ENCODE peak calls at places on chromosomes 1 and 21, in seven cellular contexts. J is brain microvascular endothelial cell; B is HFFc6; P is mammary epithelial cell; K is left ventricle myocardium inferior; R is omental fat pad; U is CD4-positive, alpha-beta T cell. Q is an unnamed sample.

GRCh38 chr1:239816090-239816812 is 275.4 kb upstream of the FMN2 start:
- DNase-seq in J (peak), B (peak), P (peak), K (no peak), R (no peak), U (no peak), Q (no peak)

GRCh38 chr21:42097860-42098259 is 26.7 kb downstream of the UMODL1 start:
- DNase-seq in J (peak), B (peak), P (peak), K (no peak), R (no peak), U (no peak), Q (no peak)

GRCh38 chr1:3922201-3922725 is 22.2 kb upstream of the C1orf174 start:
- DNase-seq in J (no peak), B (no peak), P (no peak), K (no peak), R (no peak), U (no peak), Q (no peak)

GRCh38 chr1:184890539-184890973 is 83.8 kb downstream of the NIBAN1 start:
- DNase-seq in J (peak), B (peak), P (peak), K (no peak), R (no peak), U (peak), Q (no peak)

GRCh38 chr1:221078260-221078965 is 199.2 kb downstream of the HLX start:
- DNase-seq in J (no peak), B (peak), P (no peak), K (no peak), R (no peak), U (no peak), Q (no peak)

GRCh38 chr1:145884675-145885074 is 991 bp downstream of the ANKRD35 start:
- DNase-seq in J (no peak), B (peak), P (no peak), K (no peak), R (no peak), U (no peak), Q (no peak)

GRCh38 chr1:1073743-1074587 is at the start of gene RNF223:
- DNase-seq in J (no peak), B (no peak), P (peak), K (no peak), R (no peak), U (no peak), Q (no peak)

GRCh38 chr1:3063379-3064295 is 5.4 kb upstream of the PRDM16 start:
- DNase-seq in J (no peak), B (no peak), P (no peak), K (no peak), R (peak), U (no peak), Q (no peak)

GRCh38 chr1:68320349-68320748 is 88.0 kb upstream of the WLS start:
- DNase-seq in J (no peak), B (no peak), P (no peak), K (no peak), R (no peak), U (no peak), Q (no peak)

GRCh38 chr1:151990058-151990855 is 3.4 kb downstream of the S100A10 start:
- DNase-seq in J (no peak), B (peak), P (no peak), K (no peak), R (no peak), U (no peak), Q (no peak)

GRCh38 chr1:21573475-21573874 is 64.3 kb downstream of the ALPL start:
- DNase-seq in J (no peak), B (no peak), P (no peak), K (no peak), R (no peak), U (no peak), Q (no peak)

GRCh38 chr1:21570528-21570875 is 61.3 kb downstream of the ALPL start:
- DNase-seq in J (no peak), B (no peak), P (no peak), K (no peak), R (no peak), U (no peak), Q (no peak)

GRCh38 chr1:21570885-21571284 is 61.7 kb downstream of the ALPL start:
- DNase-seq in J (no peak), B (no peak), P (no peak), K (no peak), R (no peak), U (no peak), Q (no peak)

GRCh38 chr1:21572735-21573277 is 63.6 kb downstream of the ALPL start:
- DNase-seq in J (no peak), B (no peak), P (no peak), K (no peak), R (no peak), U (no peak), Q (no peak)

DNA sequence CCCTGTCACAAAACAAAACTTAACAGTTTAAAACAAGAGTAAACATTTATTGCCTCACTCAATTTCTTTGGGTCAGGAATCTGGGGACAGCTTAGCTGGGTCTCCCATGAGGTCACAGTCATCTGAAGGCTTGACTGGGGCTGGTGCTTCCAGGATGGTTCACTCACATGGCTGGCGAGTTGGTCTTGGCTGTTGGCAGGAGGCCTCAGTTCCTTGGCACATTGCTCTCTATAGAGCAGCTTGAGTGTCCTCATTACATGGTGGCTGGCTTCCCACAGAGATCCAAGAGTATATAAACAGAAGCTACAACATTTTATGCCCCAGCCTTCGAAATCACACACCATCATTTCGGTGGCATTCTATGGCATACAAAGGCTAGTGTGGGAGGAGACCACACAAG is 62.9 kb downstream of the ALPL start:
- DNase-seq in J (no peak), B (no peak), P (no peak), K (no peak), R (no peak), U (no peak), Q (no peak)
- TF ChIP-seq CTCF in J (no peak), B (no peak), P (no peak), K (no peak), R (no peak), U (no peak), Q (no peak)

GRCh38 chr1:78603206-78603605 is 17.0 kb upstream of the IFI44L start:
- DNase-seq in J (no peak), B (no peak), P (no peak), K (no peak), R (no peak), U (no peak), Q (no peak)

GRCh38 chr1:78606274-78606673 is 14.0 kb upstream of the IFI44L start:
- DNase-seq in J (no peak), B (no peak), P (no peak), K (no peak), R (no peak), U (no peak), Q (no peak)

GRCh38 chr1:78607334-78607927 is 12.8 kb upstream of the IFI44L start:
- DNase-seq in J (no peak), B (peak), P (no peak), K (no peak), R (no peak), U (no peak), Q (no peak)

GRCh38 chr1:78604643-78605042 is 15.6 kb upstream of the IFI44L start:
- DNase-seq in J (no peak), B (no peak), P (no peak), K (no peak), R (no peak), U (no peak), Q (no peak)

GRCh38 chr1:78607944-78608343 is 12.3 kb upstream of the IFI44L start:
- DNase-seq in J (no peak), B (no peak), P (no peak), K (no peak), R (no peak), U (no peak), Q (no peak)
- TF ChIP-seq CTCF in J (peak), B (no peak), P (no peak), K (no peak), R (no peak), U (no peak), Q (no peak)

GRCh38 chr21:32653326-32653901 is 41.2 kb upstream of the CFAP298 start:
- DNase-seq in J (peak), B (no peak), P (peak), K (no peak), R (no peak), U (peak), Q (no peak)
- TF ChIP-seq CTCF in J (peak), B (peak), P (peak), K (peak), R (no peak), U (peak), Q (peak)

GRCh38 chr21:39088831-39089380 is 94.3 kb downstream of the PSMG1 start:
- DNase-seq in J (peak), B (peak), P (peak), K (no peak), R (no peak), U (no peak), Q (no peak)
- TF ChIP-seq CTCF in J (peak), B (peak), P (no peak), K (peak), R (no peak), U (no peak), Q (no peak)

DNA sequence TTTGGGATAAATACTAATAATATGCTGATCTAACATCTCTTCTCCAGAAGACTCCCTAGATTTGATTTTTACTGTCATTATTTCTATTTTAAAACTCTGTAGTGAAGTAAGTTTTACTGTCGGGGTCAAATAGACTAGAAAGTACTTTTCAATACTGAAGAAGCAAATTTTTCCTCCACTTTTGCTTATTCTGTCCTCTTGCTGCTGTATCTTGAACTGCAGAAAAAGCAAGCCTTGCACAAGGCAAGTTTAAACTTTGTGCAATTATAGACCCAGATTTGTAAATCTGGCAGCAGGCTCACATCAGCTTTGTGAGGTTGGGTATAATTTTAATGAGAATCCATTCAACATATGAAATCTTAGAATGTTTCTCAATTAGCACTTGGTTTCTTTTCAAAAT is 151.1 kb upstream of the ETS2 start:
- DNase-seq in J (no peak), B (no peak), P (no peak), K (no peak), R (no peak), U (no peak), Q (no peak)
- TF ChIP-seq CTCF in J (no peak), B (peak), P (no peak), K (no peak), R (no peak), U (no peak), Q (no peak)

GRCh38 chr1:232385221-232385620 is 244.7 kb downstream of the SIPA1L2 start:
- DNase-seq in J (peak), B (peak), P (peak), K (no peak), R (no peak), U (no peak), Q (no peak)
- TF ChIP-seq CTCF in J (no peak), B (no peak), P (no peak), K (no peak), R (no peak), U (no peak), Q (no peak)

GRCh38 chr1:52368383-52369172 is 2.6 kb upstream of the CC2D1B start:
- DNase-seq in J (peak), B (no peak), P (peak), K (peak), R (no peak), U (peak), Q (no peak)
- TF ChIP-seq CTCF in J (peak), B (peak), P (no peak), K (peak), R (no peak), U (no peak), Q (peak)

GRCh38 chr1:225882008-225882698 is at the start of gene TMEM63A:
- DNase-seq in J (peak), B (peak), P (peak), K (peak), R (peak), U (peak), Q (peak)

GRCh38 chr1:225883616-225884265 is 1.6 kb upstream of the TMEM63A start:
- DNase-seq in J (no peak), B (no peak), P (no peak), K (no peak), R (no peak), U (no peak), Q (no peak)

GRCh38 chr1:225881081-225882007 is 836 bp downstream of the TMEM63A start:
- DNase-seq in J (no peak), B (peak), P (peak), K (peak), R (no peak), U (peak), Q (no peak)

GRCh38 chr1:225880636-225881035 is 1.5 kb downstream of the TMEM63A start:
- DNase-seq in J (no peak), B (no peak), P (no peak), K (no peak), R (no peak), U (no peak), Q (no peak)

DNA sequence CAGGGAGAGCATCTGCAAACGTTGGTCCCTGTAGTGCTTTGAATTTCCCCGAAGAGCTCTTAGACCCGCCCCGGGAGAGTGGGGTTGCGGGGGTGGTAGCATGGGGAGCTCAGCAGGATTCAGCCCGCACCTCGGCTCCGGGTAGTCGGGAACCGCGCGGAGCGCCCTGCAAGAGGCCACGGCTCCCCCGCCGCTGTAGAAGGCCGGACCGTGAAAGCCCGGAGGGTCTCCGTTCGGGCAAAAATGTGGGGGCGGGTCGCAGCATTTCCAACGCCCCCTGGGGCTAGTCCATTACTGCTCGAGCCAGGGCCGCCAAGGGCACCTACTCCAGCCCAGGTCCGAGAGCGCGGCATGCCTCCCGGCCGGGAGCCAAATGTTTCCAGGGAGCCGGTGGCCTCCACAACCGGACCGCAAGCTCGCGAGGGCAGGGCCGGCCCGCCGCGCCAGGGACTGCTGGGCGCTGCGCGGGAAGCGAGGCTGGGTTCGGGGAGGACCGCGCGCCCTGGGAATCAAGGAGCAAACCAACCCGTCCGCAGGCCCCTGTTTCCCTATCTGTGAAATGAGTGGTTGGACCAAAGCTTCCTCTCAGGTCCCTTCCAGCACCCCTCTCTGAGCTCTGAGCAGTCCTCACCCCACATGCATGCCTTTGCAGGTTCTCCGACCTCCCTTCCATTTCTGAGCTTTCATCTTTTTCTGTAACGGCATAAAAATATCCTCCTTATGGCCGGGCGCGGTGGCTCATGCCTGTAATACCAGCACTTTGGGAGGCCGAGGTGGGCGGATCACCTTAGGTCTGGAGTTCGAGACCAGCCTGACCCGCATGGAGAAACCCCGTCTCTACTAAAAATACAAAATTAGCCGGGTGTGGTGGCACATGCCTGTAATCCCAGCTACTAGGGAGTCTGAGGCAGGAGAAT is 777 bp upstream of the TMEM63A start:
- DNase-seq in J (no peak), B (peak), P (peak), K (peak), R (no peak), U (peak), Q (peak)
- TF ChIP-seq CTCF in J (no peak), B (no peak), P (no peak), K (no peak), R (no peak), U (no peak), Q (no peak)

DNA sequence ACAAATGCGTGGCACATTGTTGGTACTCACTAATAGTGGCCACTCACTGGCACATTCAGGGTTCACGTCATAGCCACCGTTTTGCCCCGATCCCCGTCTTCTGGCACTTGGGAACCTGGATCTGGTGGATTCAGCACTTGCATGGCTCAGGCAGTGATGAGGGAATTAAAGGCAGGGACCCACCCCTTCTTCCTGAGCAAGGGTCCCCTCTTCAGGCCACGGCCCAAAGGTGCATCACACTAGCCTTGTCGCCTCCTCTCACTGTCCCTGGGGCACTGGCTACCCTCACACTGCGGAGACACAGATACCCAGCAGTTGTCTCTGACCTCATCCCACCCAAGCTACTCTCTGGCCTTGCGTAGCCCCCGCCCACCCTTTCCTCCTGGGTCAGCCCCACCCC is 19.9 kb upstream of the LDLRAP1 start:
- DNase-seq in J (peak), B (no peak), P (no peak), K (no peak), R (no peak), U (no peak), Q (no peak)
- TF ChIP-seq CTCF in J (peak), B (peak), P (no peak), K (no peak), R (no peak), U (no peak), Q (no peak)